ENCODE peak calls at places on chromosomes 11 and 22, in five cellular contexts. T is naive thymus-derived CD8-positive, alpha-beta T cell; C is activated T-cell treated with anti-CD3 and anti-CD28 coated beads for 48 hours; E is mesenchymal stem cell; J is brain microvascular endothelial cell. U is an unnamed sample.

GRCh38 chr22:27110985-27111451 is 453.6 kb downstream of the MIAT start:
- DNase-seq in T (no peak), E (peak; percentile 75), J (peak; percentile 90), C (no peak), U (peak; percentile 88)

GRCh38 chr11:117096140-117096972 is 1.9 kb downstream of the SIK3 start:
- DNase-seq in C (peak; percentile 8), E (peak; percentile 50), T (peak; percentile 79), J (no peak), U (no peak)

GRCh38 chr11:19756675-19757475 is 44.2 kb downstream of the NAV2 start:
- DNase-seq in C (no peak), T (no peak), E (no peak), J (peak; percentile 14), U (peak; percentile 36)

GRCh38 chr11:98069861-98070260 is 950.9 kb upstream of the CNTN5 start:
- DNase-seq in E (no peak), C (no peak), J (no peak), T (no peak), U (no peak)

GRCh38 chr22:24975813-24976341 is 23.4 kb downstream of the KIAA1671 start:
- DNase-seq in J (no peak), T (no peak), C (no peak), E (peak; percentile 56), U (peak; percentile 10)

GRCh38 chr22:43209523-43209890 is 22.6 kb upstream of the TTLL12 start:
- DNase-seq in T (no peak), E (no peak), C (no peak), J (no peak), U (no peak)

GRCh38 chr22:33889748-33890147 is 30.5 kb downstream of the LARGE1 start:
- DNase-seq in T (no peak), J (no peak), C (no peak), E (no peak), U (no peak)

GRCh38 chr11:933002-933820 is 7.5 kb downstream of the AP2A2 start:
- DNase-seq in T (peak; percentile 15), C (no peak), E (no peak), J (peak; percentile 38), U (no peak)

GRCh38 chr11:97502201-97502600 is 1112.4 kb downstream of the JRKL start:
- DNase-seq in J (peak; percentile 45), E (peak; percentile 4), T (no peak), C (no peak), U (no peak)

GRCh38 chr11:62295504-62295903 is 3.4 kb downstream of the SCGB1D4 start:
- DNase-seq in C (no peak), T (no peak), J (peak; percentile 43), E (peak; percentile 25), U (peak; percentile 45)

GRCh38 chr22:42743501-42743991 is 22.9 kb upstream of the A4GALT start:
- DNase-seq in T (no peak), E (peak; percentile 73), J (peak; percentile 28), C (no peak), U (peak; percentile 42)

GRCh38 chr11:57464343-57465181 is 4.2 kb downstream of the RTN4RL2 start:
- DNase-seq in J (no peak), C (no peak), T (no peak), E (no peak), U (peak; percentile 33)

GRCh38 chr11:102279641-102280170 is 37.6 kb upstream of the BIRC3 start:
- DNase-seq in E (peak; percentile 28), T (no peak), J (peak; percentile 7), C (no peak), U (no peak)

GRCh38 chr11:69538840-69539239 is 57.4 kb downstream of the LINC01488 start:
- DNase-seq in E (no peak), C (no peak), J (no peak), T (no peak), U (no peak)

GRCh38 chr11:128235958-128236357 is 351.4 kb downstream of the ETS1 start:
- DNase-seq in T (no peak), C (no peak), E (peak; percentile 42), J (no peak), U (peak; percentile 56)

GRCh38 chr11:75055511-75055910 is 41.2 kb downstream of the OR2AT4 start:
- DNase-seq in C (no peak), J (no peak), T (no peak), E (peak; percentile 79), U (peak; percentile 71)

GRCh38 chr22:43753718-43754117 is 58.4 kb downstream of the EFCAB6 start:
- DNase-seq in E (no peak), J (no peak), C (no peak), T (no peak), U (no peak)

GRCh38 chr11:61056981-61057380 is 45.3 kb upstream of the CD5 start:
- DNase-seq in E (no peak), J (no peak), T (no peak), C (no peak), U (no peak)

GRCh38 chr22:29055192-29055830 is 6.3 kb downstream of the C22orf31 start:
- DNase-seq in J (no peak), E (no peak), T (no peak), C (no peak), U (no peak)

GRCh38 chr11:125952973-125953372 is 7.1 kb downstream of the VSIG10L2 start:
- DNase-seq in E (no peak), J (no peak), C (no peak), T (no peak), U (no peak)

GRCh38 chr11:118198370-118198769 is 21.9 kb upstream of the SCN2B start:
- DNase-seq in E (peak; percentile 55), C (peak; percentile 82), T (peak; percentile 84), J (peak; percentile 59), U (peak; percentile 29)

GRCh38 chr11:117586392-117586791 is 210.6 kb downstream of the DSCAML1 start:
- DNase-seq in J (no peak), T (no peak), E (no peak), C (no peak), U (no peak)

GRCh38 chr11:124586247-124586860 is 16.6 kb downstream of the OR8A1 start:
- DNase-seq in E (peak; percentile 64), C (peak; percentile 28), J (peak; percentile 68), T (peak; percentile 26), U (peak; percentile 49)

GRCh38 chr11:76910620-76911414 is 50.1 kb downstream of the ACER3 start:
- DNase-seq in T (no peak), C (no peak), J (no peak), E (peak; percentile 26), U (peak; percentile 68)

GRCh38 chr22:40323681-40324083 is 22.6 kb upstream of the ADSL start:
- DNase-seq in C (no peak), J (no peak), E (no peak), T (peak; percentile 57), U (no peak)

GRCh38 chr11:16946477-16947282 is 67.5 kb downstream of the PLEKHA7 start:
- DNase-seq in C (no peak), E (no peak), T (no peak), J (no peak), U (peak; percentile 25)

GRCh38 chr11:129973809-129974208 is 28.8 kb downstream of the PRDM10 start:
- DNase-seq in C (no peak), E (no peak), T (no peak), J (peak; percentile 14), U (peak; percentile 37)

GRCh38 chr22:24977370-24978230 is 25.1 kb downstream of the KIAA1671 start:
- DNase-seq in E (peak; percentile 54), J (no peak), C (no peak), T (no peak), U (no peak)

GRCh38 chr11:65802841-65803240 is 16.0 kb downstream of the OVOL1 start:
- DNase-seq in C (no peak), E (no peak), T (no peak), J (no peak), U (no peak)

GRCh38 chr11:122933434-122933833 is 48.2 kb downstream of the BSX start:
- DNase-seq in E (no peak), T (no peak), C (no peak), J (no peak), U (peak; percentile 20)

GRCh38 chr11:122085264-122085663 is 30.8 kb downstream of the BLID start:
- DNase-seq in T (no peak), J (peak; percentile 72), E (peak; percentile 93), C (no peak), U (peak; percentile 97)

GRCh38 chr11:128047026-128047425 is 540.3 kb downstream of the ETS1 start:
- DNase-seq in J (no peak), E (no peak), T (no peak), C (no peak), U (no peak)

U was measured in amniotic epithelial cell.